ENCODE peak calls at places on chromosome 20, in ten cellular contexts. One of them, this sample, is unnamed.

GRCh38 chr20:49825521-49826033 is 12.9 kb downstream of the SLC9A8 start:
- DNase-seq in GM06990: no peak
- DNase-seq in OCI-LY7: no peak
- DNase-seq in upper lobe of right lung: peak
- DNase-seq in BE2C: no peak
- DNase-seq in dorsolateral prefrontal cortex: no peak
- DNase-seq in astrocyte of the spinal cord: no peak
- DNase-seq in left lung: no peak
- DNase-seq in body of pancreas: no peak
- DNase-seq in fibroblast of lung: no peak
- DNase-seq in this sample: no peak

GRCh38 chr20:39398656-39399055 is 436.5 kb downstream of the DHX35 start:
- DNase-seq in GM06990: no peak
- DNase-seq in OCI-LY7: no peak
- DNase-seq in upper lobe of right lung: no peak
- DNase-seq in BE2C: no peak
- DNase-seq in dorsolateral prefrontal cortex: no peak
- DNase-seq in astrocyte of the spinal cord: no peak
- DNase-seq in left lung: no peak
- DNase-seq in body of pancreas: no peak
- DNase-seq in fibroblast of lung: no peak
- DNase-seq in this sample: no peak

GRCh38 chr20:32204485-32205115 is 2.9 kb downstream of the PLAGL2 start:
- DNase-seq in GM06990: no peak
- DNase-seq in OCI-LY7: no peak
- DNase-seq in upper lobe of right lung: no peak
- DNase-seq in BE2C: no peak
- DNase-seq in dorsolateral prefrontal cortex: no peak
- DNase-seq in astrocyte of the spinal cord: no peak
- DNase-seq in left lung: no peak
- DNase-seq in body of pancreas: no peak
- DNase-seq in fibroblast of lung: no peak
- DNase-seq in this sample: no peak

GRCh38 chr20:51700809-51701285 is 67.3 kb downstream of the ATP9A start:
- DNase-seq in GM06990: no peak
- DNase-seq in OCI-LY7: peak
- DNase-seq in upper lobe of right lung: no peak
- DNase-seq in BE2C: peak
- DNase-seq in dorsolateral prefrontal cortex: no peak
- DNase-seq in astrocyte of the spinal cord: peak
- DNase-seq in left lung: no peak
- DNase-seq in body of pancreas: peak
- DNase-seq in fibroblast of lung: peak
- DNase-seq in this sample: no peak

GRCh38 chr20:44810061-44810390 is 320 bp downstream of the RIMS4 start:
- DNase-seq in GM06990: no peak
- DNase-seq in OCI-LY7: no peak
- DNase-seq in upper lobe of right lung: no peak
- DNase-seq in BE2C: no peak
- DNase-seq in dorsolateral prefrontal cortex: no peak
- DNase-seq in astrocyte of the spinal cord: no peak
- DNase-seq in left lung: no peak
- DNase-seq in body of pancreas: no peak
- DNase-seq in fibroblast of lung: no peak
- DNase-seq in this sample: no peak

GRCh38 chr20:61556116-61556515 is 304.1 kb downstream of the CDH4 start:
- DNase-seq in GM06990: no peak
- DNase-seq in OCI-LY7: no peak
- DNase-seq in upper lobe of right lung: no peak
- DNase-seq in BE2C: no peak
- DNase-seq in dorsolateral prefrontal cortex: no peak
- DNase-seq in astrocyte of the spinal cord: peak
- DNase-seq in left lung: no peak
- DNase-seq in body of pancreas: no peak
- DNase-seq in fibroblast of lung: peak
- DNase-seq in this sample: peak

GRCh38 chr20:61254881-61255589 is 3.0 kb downstream of the CDH4 start:
- DNase-seq in GM06990: no peak
- DNase-seq in OCI-LY7: no peak
- DNase-seq in upper lobe of right lung: no peak
- DNase-seq in BE2C: no peak
- DNase-seq in dorsolateral prefrontal cortex: no peak
- DNase-seq in astrocyte of the spinal cord: peak
- DNase-seq in left lung: no peak
- DNase-seq in body of pancreas: no peak
- DNase-seq in fibroblast of lung: peak
- DNase-seq in this sample: no peak

GRCh38 chr20:57654998-57655811 is 35.0 kb upstream of the ZBP1 start:
- DNase-seq in GM06990: no peak
- DNase-seq in OCI-LY7: peak
- DNase-seq in upper lobe of right lung: peak
- DNase-seq in BE2C: no peak
- DNase-seq in dorsolateral prefrontal cortex: peak
- DNase-seq in astrocyte of the spinal cord: no peak
- DNase-seq in left lung: peak
- DNase-seq in body of pancreas: no peak
- DNase-seq in fibroblast of lung: no peak
- DNase-seq in this sample: no peak

GRCh38 chr20:25025091-25025861 is 32.7 kb downstream of the ACSS1 start:
- DNase-seq in GM06990: no peak
- DNase-seq in OCI-LY7: no peak
- DNase-seq in upper lobe of right lung: peak
- DNase-seq in BE2C: no peak
- DNase-seq in dorsolateral prefrontal cortex: peak
- DNase-seq in astrocyte of the spinal cord: no peak
- DNase-seq in left lung: peak
- DNase-seq in body of pancreas: no peak
- DNase-seq in fibroblast of lung: no peak
- DNase-seq in this sample: no peak

GRCh38 chr20:43409041-43409913 is 48.4 kb upstream of the SRSF6 start:
- DNase-seq in GM06990: no peak
- DNase-seq in OCI-LY7: peak
- DNase-seq in upper lobe of right lung: no peak
- DNase-seq in BE2C: peak
- DNase-seq in dorsolateral prefrontal cortex: no peak
- DNase-seq in astrocyte of the spinal cord: peak
- DNase-seq in left lung: no peak
- DNase-seq in body of pancreas: no peak
- DNase-seq in fibroblast of lung: peak
- DNase-seq in this sample: no peak

GRCh38 chr20:1888796-1889463 is 6.3 kb upstream of the SIRPA start:
- DNase-seq in GM06990: no peak
- DNase-seq in OCI-LY7: no peak
- DNase-seq in upper lobe of right lung: no peak
- DNase-seq in BE2C: no peak
- DNase-seq in dorsolateral prefrontal cortex: no peak
- DNase-seq in astrocyte of the spinal cord: no peak
- DNase-seq in left lung: peak
- DNase-seq in body of pancreas: peak
- DNase-seq in fibroblast of lung: peak
- DNase-seq in this sample: no peak

GRCh38 chr20:24049081-24049480 is 60.5 kb upstream of the GGTLC1 start:
- DNase-seq in GM06990: no peak
- DNase-seq in OCI-LY7: no peak
- DNase-seq in upper lobe of right lung: no peak
- DNase-seq in BE2C: no peak
- DNase-seq in dorsolateral prefrontal cortex: no peak
- DNase-seq in astrocyte of the spinal cord: no peak
- DNase-seq in left lung: no peak
- DNase-seq in body of pancreas: no peak
- DNase-seq in fibroblast of lung: no peak
- DNase-seq in this sample: no peak

GRCh38 chr20:51372966-51373365 is 169.6 kb downstream of the NFATC2 start:
- DNase-seq in GM06990: no peak
- DNase-seq in OCI-LY7: no peak
- DNase-seq in upper lobe of right lung: no peak
- DNase-seq in BE2C: no peak
- DNase-seq in dorsolateral prefrontal cortex: no peak
- DNase-seq in astrocyte of the spinal cord: no peak
- DNase-seq in left lung: no peak
- DNase-seq in body of pancreas: no peak
- DNase-seq in fibroblast of lung: no peak
- DNase-seq in this sample: no peak

GRCh38 chr20:61810066-61810708 is 255.5 kb downstream of the TAF4 start:
- DNase-seq in GM06990: no peak
- DNase-seq in OCI-LY7: no peak
- DNase-seq in upper lobe of right lung: no peak
- DNase-seq in BE2C: no peak
- DNase-seq in dorsolateral prefrontal cortex: no peak
- DNase-seq in astrocyte of the spinal cord: no peak
- DNase-seq in left lung: peak
- DNase-seq in body of pancreas: no peak
- DNase-seq in fibroblast of lung: no peak
- DNase-seq in this sample: no peak

GRCh38 chr20:34083137-34083536 is 28.9 kb downstream of the EIF2S2 start:
- DNase-seq in GM06990: no peak
- DNase-seq in OCI-LY7: no peak
- DNase-seq in upper lobe of right lung: peak
- DNase-seq in BE2C: peak
- DNase-seq in dorsolateral prefrontal cortex: no peak
- DNase-seq in astrocyte of the spinal cord: peak
- DNase-seq in left lung: peak
- DNase-seq in body of pancreas: peak
- DNase-seq in fibroblast of lung: peak
- DNase-seq in this sample: no peak

GRCh38 chr20:49532285-49532946 is 35.5 kb downstream of the PTGIS start:
- DNase-seq in GM06990: no peak
- DNase-seq in OCI-LY7: no peak
- DNase-seq in upper lobe of right lung: no peak
- DNase-seq in BE2C: no peak
- DNase-seq in dorsolateral prefrontal cortex: no peak
- DNase-seq in astrocyte of the spinal cord: no peak
- DNase-seq in left lung: no peak
- DNase-seq in body of pancreas: no peak
- DNase-seq in fibroblast of lung: no peak
- DNase-seq in this sample: no peak

DNA sequence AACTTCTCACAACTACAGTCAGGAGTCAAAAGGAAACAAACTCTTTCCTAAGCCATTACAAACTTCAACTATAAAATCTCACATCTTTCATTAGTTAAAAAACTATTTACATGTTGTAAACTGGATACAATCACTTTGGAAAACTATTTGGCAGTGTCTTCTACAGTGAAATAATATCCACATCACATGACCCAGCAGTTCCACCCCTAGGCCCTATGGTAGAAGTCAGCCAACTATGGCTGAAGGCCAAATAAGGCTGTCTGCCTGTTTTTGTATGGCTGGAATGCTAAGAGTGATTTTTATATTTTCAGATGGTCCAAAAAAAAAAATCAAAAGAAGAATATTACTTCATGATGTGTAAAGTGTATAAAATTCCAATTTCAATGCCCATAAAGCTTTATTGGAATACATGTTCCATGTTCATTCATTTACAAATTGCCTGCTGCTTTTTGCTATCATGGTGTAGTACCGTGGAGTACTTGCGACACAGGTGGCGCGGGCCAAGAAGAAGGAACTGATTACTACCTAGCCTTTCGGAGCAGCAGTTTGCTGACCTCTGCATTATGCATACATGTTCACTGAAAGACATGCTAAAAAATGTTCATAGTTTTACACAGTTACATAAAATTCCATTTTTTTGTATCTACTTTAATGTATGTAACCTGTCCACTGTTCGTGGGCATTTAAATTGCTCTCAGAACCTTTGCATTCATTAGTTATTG is 129.0 kb downstream of the KIF16B start:
- DNase-seq in GM06990: no peak
- DNase-seq in OCI-LY7: no peak
- DNase-seq in upper lobe of right lung: no peak
- DNase-seq in BE2C: no peak
- DNase-seq in dorsolateral prefrontal cortex: no peak
- DNase-seq in astrocyte of the spinal cord: no peak
- DNase-seq in left lung: no peak
- DNase-seq in body of pancreas: peak
- DNase-seq in fibroblast of lung: peak
- DNase-seq in this sample: peak
- TF ChIP-seq CTCF in GM06990: no peak
- TF ChIP-seq CTCF in OCI-LY7: no peak
- TF ChIP-seq CTCF in upper lobe of right lung: no peak
- TF ChIP-seq CTCF in BE2C: no peak
- TF ChIP-seq CTCF in dorsolateral prefrontal cortex: no peak
- TF ChIP-seq CTCF in astrocyte of the spinal cord: no peak
- TF ChIP-seq CTCF in left lung: no peak
- TF ChIP-seq CTCF in body of pancreas: no peak
- TF ChIP-seq CTCF in fibroblast of lung: no peak
- TF ChIP-seq CTCF in this sample: no peak

GRCh38 chr20:63497946-63498935 is 642 bp downstream of the EEF1A2 start:
- DNase-seq in GM06990: no peak
- DNase-seq in OCI-LY7: no peak
- DNase-seq in upper lobe of right lung: peak
- DNase-seq in BE2C: peak
- DNase-seq in dorsolateral prefrontal cortex: no peak
- DNase-seq in astrocyte of the spinal cord: no peak
- DNase-seq in left lung: peak
- DNase-seq in body of pancreas: peak
- DNase-seq in fibroblast of lung: peak
- DNase-seq in this sample: no peak
- H3K4me3 ChIP-seq in GM06990: peak
- H3K4me3 ChIP-seq in OCI-LY7: no peak
- H3K4me3 ChIP-seq in upper lobe of right lung: no peak
- H3K4me3 ChIP-seq in BE2C: peak
- H3K4me3 ChIP-seq in dorsolateral prefrontal cortex: peak
- H3K4me3 ChIP-seq in astrocyte of the spinal cord: no peak
- H3K4me3 ChIP-seq in left lung: peak
- H3K4me3 ChIP-seq in body of pancreas: no peak
- H3K4me3 ChIP-seq in fibroblast of lung: no peak
- H3K4me3 ChIP-seq in this sample: peak

GRCh38 chr20:46820682-46821081 is 74.0 kb upstream of the EYA2 start:
- DNase-seq in GM06990: no peak
- DNase-seq in OCI-LY7: no peak
- DNase-seq in upper lobe of right lung: no peak
- DNase-seq in BE2C: no peak
- DNase-seq in dorsolateral prefrontal cortex: no peak
- DNase-seq in astrocyte of the spinal cord: no peak
- DNase-seq in left lung: no peak
- DNase-seq in body of pancreas: no peak
- DNase-seq in fibroblast of lung: no peak
- DNase-seq in this sample: no peak
- TF ChIP-seq CTCF in GM06990: no peak
- TF ChIP-seq CTCF in OCI-LY7: no peak
- TF ChIP-seq CTCF in upper lobe of right lung: no peak
- TF ChIP-seq CTCF in BE2C: no peak
- TF ChIP-seq CTCF in dorsolateral prefrontal cortex: no peak
- TF ChIP-seq CTCF in astrocyte of the spinal cord: peak
- TF ChIP-seq CTCF in left lung: no peak
- TF ChIP-seq CTCF in body of pancreas: no peak
- TF ChIP-seq CTCF in fibroblast of lung: peak
- TF ChIP-seq CTCF in this sample: no peak

DNA sequence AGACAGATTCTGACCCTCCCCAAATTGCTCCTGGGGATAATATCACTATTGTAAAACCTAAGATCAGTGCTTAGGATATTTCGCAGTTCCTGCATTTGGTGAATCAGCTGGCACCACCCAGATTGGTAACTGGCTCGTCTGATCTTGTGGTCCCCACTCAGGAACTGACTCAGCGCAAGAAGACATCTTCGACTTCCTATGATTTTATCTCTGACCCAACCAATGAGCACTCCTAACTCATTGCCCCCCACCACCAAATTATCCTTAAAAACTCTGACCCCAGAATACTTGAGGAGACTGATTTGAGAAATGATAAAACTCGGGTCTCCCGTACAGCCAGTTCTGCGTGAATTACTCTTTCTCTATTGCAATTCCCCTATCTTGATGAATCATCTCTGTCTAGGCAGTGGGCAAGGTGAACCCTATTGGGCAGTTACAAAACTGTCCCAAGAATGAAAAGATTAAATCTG is 55.7 kb upstream of the PRND start:
- DNase-seq in GM06990: no peak
- DNase-seq in OCI-LY7: no peak
- DNase-seq in upper lobe of right lung: no peak
- DNase-seq in BE2C: no peak
- DNase-seq in dorsolateral prefrontal cortex: no peak
- DNase-seq in astrocyte of the spinal cord: peak
- DNase-seq in left lung: no peak
- DNase-seq in body of pancreas: peak
- DNase-seq in fibroblast of lung: peak
- DNase-seq in this sample: peak
- H3K4me3 ChIP-seq in GM06990: no peak
- H3K4me3 ChIP-seq in OCI-LY7: no peak
- H3K4me3 ChIP-seq in upper lobe of right lung: no peak
- H3K4me3 ChIP-seq in BE2C: no peak
- H3K4me3 ChIP-seq in dorsolateral prefrontal cortex: no peak
- H3K4me3 ChIP-seq in astrocyte of the spinal cord: no peak
- H3K4me3 ChIP-seq in left lung: no peak
- H3K4me3 ChIP-seq in body of pancreas: no peak
- H3K4me3 ChIP-seq in fibroblast of lung: no peak
- H3K4me3 ChIP-seq in this sample: no peak